ENCODE peak calls at places on chromosomes 16 and 17, in six cellular contexts. One of them, this sample, is unnamed.

GRCh38 chr17:48577330-48577945 is 712 bp downstream of the HOXB4 start:
- DNase-seq in lower lobe of right lung: no peak
- DNase-seq in ascending aorta: no peak
- DNase-seq in A673: peak; percentile 69
- DNase-seq in IMR-90: peak; percentile 84
- DNase-seq in fibroblast of lung: no peak
- DNase-seq in this sample: no peak

GRCh38 chr16:10961231-10961630 is 16.9 kb downstream of the CLEC16A start:
- DNase-seq in lower lobe of right lung: no peak
- DNase-seq in ascending aorta: peak; percentile 90
- DNase-seq in A673: no peak
- DNase-seq in IMR-90: peak; percentile 95
- DNase-seq in fibroblast of lung: peak; percentile 96
- DNase-seq in this sample: no peak

GRCh38 chr17:43709210-43709609 is 47.5 kb upstream of the MEOX1 start:
- DNase-seq in lower lobe of right lung: no peak
- DNase-seq in ascending aorta: no peak
- DNase-seq in A673: no peak
- DNase-seq in IMR-90: no peak
- DNase-seq in fibroblast of lung: no peak
- DNase-seq in this sample: no peak

GRCh38 chr16:11615756-11616447 is 29.2 kb upstream of the LITAF start:
- DNase-seq in lower lobe of right lung: no peak
- DNase-seq in ascending aorta: no peak
- DNase-seq in A673: no peak
- DNase-seq in IMR-90: peak; percentile 41
- DNase-seq in fibroblast of lung: peak; percentile 54
- DNase-seq in this sample: no peak

GRCh38 chr17:68697850-68698313 is 96.7 kb upstream of the FAM20A start:
- DNase-seq in lower lobe of right lung: no peak
- DNase-seq in ascending aorta: no peak
- DNase-seq in A673: no peak
- DNase-seq in IMR-90: peak; percentile 68
- DNase-seq in fibroblast of lung: peak; percentile 13
- DNase-seq in this sample: no peak

GRCh38 chr17:60102632-60103047 is 23.9 kb upstream of the HEATR6 start:
- DNase-seq in lower lobe of right lung: peak; percentile 65
- DNase-seq in ascending aorta: no peak
- DNase-seq in A673: no peak
- DNase-seq in IMR-90: peak; percentile 79
- DNase-seq in fibroblast of lung: peak; percentile 61
- DNase-seq in this sample: peak; percentile 73

GRCh38 chr17:79388556-79389295 is 222.1 kb downstream of the RBFOX3 start:
- DNase-seq in lower lobe of right lung: peak; percentile 57
- DNase-seq in ascending aorta: no peak
- DNase-seq in A673: peak; percentile 64
- DNase-seq in IMR-90: peak; percentile 27
- DNase-seq in fibroblast of lung: peak; percentile 19
- DNase-seq in this sample: peak; percentile 75

GRCh38 chr17:8905256-8905778 is 37.8 kb upstream of the PIK3R6 start:
- DNase-seq in lower lobe of right lung: no peak
- DNase-seq in ascending aorta: peak; percentile 43
- DNase-seq in A673: no peak
- DNase-seq in IMR-90: no peak
- DNase-seq in fibroblast of lung: no peak
- DNase-seq in this sample: no peak

GRCh38 chr16:65604771-65605170 is 482.9 kb upstream of the CDH11 start:
- DNase-seq in lower lobe of right lung: no peak
- DNase-seq in ascending aorta: no peak
- DNase-seq in A673: no peak
- DNase-seq in IMR-90: no peak
- DNase-seq in fibroblast of lung: no peak
- DNase-seq in this sample: no peak

GRCh38 chr16:49737541-49737940 is 118.4 kb downstream of the ZNF423 start:
- DNase-seq in lower lobe of right lung: no peak
- DNase-seq in ascending aorta: no peak
- DNase-seq in A673: no peak
- DNase-seq in IMR-90: no peak
- DNase-seq in fibroblast of lung: no peak
- DNase-seq in this sample: peak; percentile 60

GRCh38 chr17:31321481-31321880 is at the start of gene EVI2A:
- DNase-seq in lower lobe of right lung: peak; percentile 57
- DNase-seq in ascending aorta: no peak
- DNase-seq in A673: peak; percentile 57
- DNase-seq in IMR-90: peak; percentile 88
- DNase-seq in fibroblast of lung: peak; percentile 89
- DNase-seq in this sample: no peak

GRCh38 chr16:60181542-60181941 is 1447.4 kb upstream of the GOT2 start:
- DNase-seq in lower lobe of right lung: no peak
- DNase-seq in ascending aorta: no peak
- DNase-seq in A673: peak; percentile 26
- DNase-seq in IMR-90: no peak
- DNase-seq in fibroblast of lung: peak; percentile 15
- DNase-seq in this sample: no peak

GRCh38 chr17:48058393-48059124 is 10.4 kb downstream of the NFE2L1 start:
- DNase-seq in lower lobe of right lung: no peak
- DNase-seq in ascending aorta: no peak
- DNase-seq in A673: no peak
- DNase-seq in IMR-90: no peak
- DNase-seq in fibroblast of lung: no peak
- DNase-seq in this sample: no peak

GRCh38 chr17:33523577-33523981 is 230.5 kb upstream of the ASIC2 start:
- DNase-seq in lower lobe of right lung: no peak
- DNase-seq in ascending aorta: no peak
- DNase-seq in A673: no peak
- DNase-seq in IMR-90: no peak
- DNase-seq in fibroblast of lung: no peak
- DNase-seq in this sample: no peak

GRCh38 chr16:81585785-81586184 is 141.2 kb downstream of the CMIP start:
- DNase-seq in lower lobe of right lung: no peak
- DNase-seq in ascending aorta: no peak
- DNase-seq in A673: peak; percentile 26
- DNase-seq in IMR-90: no peak
- DNase-seq in fibroblast of lung: no peak
- DNase-seq in this sample: no peak

GRCh38 chr17:47862621-47863440 is 11.9 kb upstream of the SP6 start:
- DNase-seq in lower lobe of right lung: no peak
- DNase-seq in ascending aorta: no peak
- DNase-seq in A673: no peak
- DNase-seq in IMR-90: peak; percentile 90
- DNase-seq in fibroblast of lung: peak; percentile 89
- DNase-seq in this sample: no peak

GRCh38 chr17:42759982-42760651 is 910 bp upstream of the RAMP2 start:
- DNase-seq in lower lobe of right lung: no peak
- DNase-seq in ascending aorta: no peak
- DNase-seq in A673: no peak
- DNase-seq in IMR-90: no peak
- DNase-seq in fibroblast of lung: no peak
- DNase-seq in this sample: no peak

GRCh38 chr16:16015849-16016248 is 66.4 kb downstream of the ABCC1 start:
- DNase-seq in lower lobe of right lung: no peak
- DNase-seq in ascending aorta: no peak
- DNase-seq in A673: no peak
- DNase-seq in IMR-90: no peak
- DNase-seq in fibroblast of lung: no peak
- DNase-seq in this sample: no peak

GRCh38 chr16:88928405-88929375 is 48.3 kb downstream of the CBFA2T3 start:
- DNase-seq in lower lobe of right lung: no peak
- DNase-seq in ascending aorta: no peak
- DNase-seq in A673: no peak
- DNase-seq in IMR-90: no peak
- DNase-seq in fibroblast of lung: no peak
- DNase-seq in this sample: no peak

GRCh38 chr16:59905628-59906027 is 1171.5 kb upstream of the GOT2 start:
- DNase-seq in lower lobe of right lung: no peak
- DNase-seq in ascending aorta: no peak
- DNase-seq in A673: no peak
- DNase-seq in IMR-90: no peak
- DNase-seq in fibroblast of lung: peak; percentile 62
- DNase-seq in this sample: no peak

GRCh38 chr16:25838724-25839186 is 147.0 kb downstream of the HS3ST4 start:
- DNase-seq in lower lobe of right lung: no peak
- DNase-seq in ascending aorta: no peak
- DNase-seq in A673: peak; percentile 90
- DNase-seq in IMR-90: peak; percentile 41
- DNase-seq in fibroblast of lung: peak; percentile 45
- DNase-seq in this sample: no peak

GRCh38 chr16:84356591-84357116 is 11.7 kb upstream of the ATP2C2 start:
- DNase-seq in lower lobe of right lung: no peak
- DNase-seq in ascending aorta: no peak
- DNase-seq in A673: no peak
- DNase-seq in IMR-90: no peak
- DNase-seq in fibroblast of lung: peak; percentile 37
- DNase-seq in this sample: no peak

GRCh38 chr17:49787932-49788442 is 494 bp upstream of the KAT7 start:
- DNase-seq in lower lobe of right lung: no peak
- DNase-seq in ascending aorta: no peak
- DNase-seq in A673: no peak
- DNase-seq in IMR-90: no peak
- DNase-seq in fibroblast of lung: peak; percentile 25
- DNase-seq in this sample: no peak

GRCh38 chr16:85089485-85089884 is 22.8 kb downstream of the CIBAR2 start:
- DNase-seq in lower lobe of right lung: no peak
- DNase-seq in ascending aorta: no peak
- DNase-seq in A673: no peak
- DNase-seq in IMR-90: no peak
- DNase-seq in fibroblast of lung: peak; percentile 26
- DNase-seq in this sample: peak; percentile 69

GRCh38 chr17:73342057-73342522 is 30.3 kb upstream of the CDC42EP4 start:
- DNase-seq in lower lobe of right lung: peak; percentile 60
- DNase-seq in ascending aorta: peak; percentile 80
- DNase-seq in A673: peak; percentile 88
- DNase-seq in IMR-90: peak; percentile 88
- DNase-seq in fibroblast of lung: peak; percentile 94
- DNase-seq in this sample: peak; percentile 76

GRCh38 chr17:74792586-74792985 is 16.4 kb upstream of the NAT9 start:
- DNase-seq in lower lobe of right lung: no peak
- DNase-seq in ascending aorta: no peak
- DNase-seq in A673: no peak
- DNase-seq in IMR-90: no peak
- DNase-seq in fibroblast of lung: no peak
- DNase-seq in this sample: no peak

DNA sequence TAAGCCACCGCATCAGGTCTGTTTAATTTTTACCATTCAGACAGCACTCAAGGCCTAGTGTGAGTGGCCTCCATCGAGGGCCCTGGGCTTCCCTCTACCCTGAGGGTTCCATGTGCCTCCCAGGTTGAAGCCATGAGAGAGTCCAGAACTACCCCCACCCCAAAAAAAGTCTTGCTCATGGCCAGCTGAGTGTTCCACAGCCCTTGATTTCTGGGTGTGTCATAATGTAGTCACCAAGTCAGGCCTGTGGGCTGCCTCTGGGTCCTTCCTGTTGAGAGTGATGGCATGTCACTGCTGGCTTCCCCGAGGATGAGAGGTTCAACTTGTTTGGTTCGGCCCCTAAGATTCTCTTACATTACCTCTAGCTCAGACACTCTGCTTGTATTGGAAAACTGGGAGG is 100.6 kb downstream of the PITPNC1 start:
- DNase-seq in lower lobe of right lung: no peak
- DNase-seq in ascending aorta: no peak
- DNase-seq in A673: no peak
- DNase-seq in IMR-90: peak; percentile 80
- DNase-seq in fibroblast of lung: peak; percentile 69
- DNase-seq in this sample: no peak
- H3K27me3 ChIP-seq in lower lobe of right lung: no peaks in the 10 kb centered on the region
- H3K27me3 ChIP-seq in ascending aorta: no peaks in the 10 kb centered on the region
- H3K27me3 ChIP-seq in A673: no peaks in the 10 kb centered on the region
- H3K27me3 ChIP-seq in IMR-90: no peaks in the 10 kb centered on the region
- H3K27me3 ChIP-seq in fibroblast of lung: no peaks in the 10 kb centered on the region
- H3K27me3 ChIP-seq in this sample: no peaks in the 10 kb centered on the region

GRCh38 chr17:76384222-76384986 is at the start of gene SPHK1:
- DNase-seq in lower lobe of right lung: peak; percentile 79
- DNase-seq in ascending aorta: peak; percentile 85
- DNase-seq in A673: peak; percentile 74
- DNase-seq in IMR-90: peak; percentile 81
- DNase-seq in fibroblast of lung: peak; percentile 84
- DNase-seq in this sample: peak; percentile 88
- H3K27me3 ChIP-seq in lower lobe of right lung: no peaks in the 10 kb centered on the region
- H3K27me3 ChIP-seq in ascending aorta: no peaks in the 10 kb centered on the region
- H3K27me3 ChIP-seq in A673: peaks cover 19% of the 10 kb centered on the region
- H3K27me3 ChIP-seq in IMR-90: no peaks in the 10 kb centered on the region
- H3K27me3 ChIP-seq in fibroblast of lung: no peaks in the 10 kb centered on the region
- H3K27me3 ChIP-seq in this sample: no peaks in the 10 kb centered on the region

GRCh38 chr16:67535201-67535600 is 6.6 kb downstream of the RIPOR1 start:
- DNase-seq in lower lobe of right lung: no peak
- DNase-seq in ascending aorta: no peak
- DNase-seq in A673: no peak
- DNase-seq in IMR-90: no peak
- DNase-seq in fibroblast of lung: no peak
- DNase-seq in this sample: no peak
- H3K27me3 ChIP-seq in lower lobe of right lung: no peaks in the 10 kb centered on the region
- H3K27me3 ChIP-seq in ascending aorta: no peaks in the 10 kb centered on the region
- H3K27me3 ChIP-seq in A673: peaks cover 12% of the 10 kb centered on the region
- H3K27me3 ChIP-seq in IMR-90: no peaks in the 10 kb centered on the region
- H3K27me3 ChIP-seq in fibroblast of lung: no peaks in the 10 kb centered on the region
- H3K27me3 ChIP-seq in this sample: no peaks in the 10 kb centered on the region

DNA sequence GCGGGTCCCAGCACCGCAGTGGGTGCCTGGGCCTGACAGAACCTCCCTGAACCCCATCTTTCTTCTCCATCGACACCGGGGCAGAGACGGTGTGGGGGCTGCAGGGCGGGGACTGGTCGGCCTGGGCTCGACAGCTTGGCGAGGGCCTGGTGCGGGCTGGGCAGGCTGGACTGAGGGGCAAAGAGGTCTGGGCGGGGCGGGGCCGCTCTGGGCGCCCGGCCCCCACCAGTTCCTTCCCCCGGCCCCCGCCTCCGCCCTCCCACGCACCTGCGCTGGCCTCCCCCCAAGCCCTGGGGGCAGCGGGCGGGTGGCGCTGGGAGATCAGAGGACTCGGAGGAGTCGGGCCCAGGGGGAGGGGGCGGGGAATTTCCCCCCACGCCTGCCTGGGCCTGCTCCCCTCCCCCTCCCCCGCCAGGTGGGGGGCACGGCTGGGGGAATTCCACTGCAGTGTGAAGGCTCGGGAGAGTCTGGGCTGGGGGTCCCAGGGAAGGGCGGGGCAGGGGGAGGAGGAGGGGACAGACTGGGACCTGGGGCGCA is 933 bp upstream of the KREMEN2 start:
- DNase-seq in lower lobe of right lung: peak; percentile 34
- DNase-seq in ascending aorta: no peak
- DNase-seq in A673: no peak
- DNase-seq in IMR-90: no peak
- DNase-seq in fibroblast of lung: no peak
- DNase-seq in this sample: no peak
- H3K27me3 ChIP-seq in lower lobe of right lung: peaks cover 86% of the 10 kb centered on the region
- H3K27me3 ChIP-seq in ascending aorta: peaks cover 60% of the 10 kb centered on the region
- H3K27me3 ChIP-seq in A673: no peaks in the 10 kb centered on the region
- H3K27me3 ChIP-seq in IMR-90: peaks cover 62% of the 10 kb centered on the region
- H3K27me3 ChIP-seq in fibroblast of lung: peaks cover 51% of the 10 kb centered on the region
- H3K27me3 ChIP-seq in this sample: peaks cover 83% of the 10 kb centered on the region

DNA sequence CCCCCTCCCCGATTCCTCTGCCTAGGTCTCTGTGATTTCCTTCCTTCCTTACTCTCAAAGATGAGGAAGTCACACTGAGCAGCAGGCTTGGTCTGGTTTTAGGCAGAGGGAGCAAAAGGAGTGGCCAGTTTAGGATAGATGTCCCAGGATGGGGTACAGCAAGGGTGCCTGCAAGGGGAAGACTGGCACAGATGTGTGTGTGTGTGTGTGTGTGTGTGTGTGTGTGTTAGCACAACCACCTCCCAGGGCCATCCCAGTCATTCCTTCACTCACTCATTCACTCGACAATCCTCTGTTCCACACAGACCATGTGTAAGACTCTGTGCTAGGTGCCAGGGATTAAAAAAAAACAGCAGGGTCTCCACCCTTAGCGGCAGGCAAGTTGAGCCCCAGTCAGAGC is 35.9 kb downstream of the TMEM132E start:
- DNase-seq in lower lobe of right lung: no peak
- DNase-seq in ascending aorta: no peak
- DNase-seq in A673: no peak
- DNase-seq in IMR-90: no peak
- DNase-seq in fibroblast of lung: no peak
- DNase-seq in this sample: no peak
- H3K27me3 ChIP-seq in lower lobe of right lung: peaks cover 33% of the 10 kb centered on the region
- H3K27me3 ChIP-seq in ascending aorta: no peaks in the 10 kb centered on the region
- H3K27me3 ChIP-seq in A673: no peaks in the 10 kb centered on the region
- H3K27me3 ChIP-seq in IMR-90: peaks cover 1% of the 10 kb centered on the region
- H3K27me3 ChIP-seq in fibroblast of lung: no peaks in the 10 kb centered on the region
- H3K27me3 ChIP-seq in this sample: peaks cover 49% of the 10 kb centered on the region

This sample was measured in upper lobe of right lung.